ENCODE peak calls at places on chromosomes 12 and 14, in six cellular contexts. K is suprapubic skin; C is lower lobe of right lung; E is CD4-positive, alpha-beta T cell; A is adrenal gland; D is thoracic aorta. F is an unnamed sample. For H3K9me3, the result is how much of the 10 kb centered on the place peaks cover.

GRCh38 chr14:20675669-20676068 is 8.7 kb upstream of the RNASE4 start:
- DNase-seq in K (no peak), C (no peak), E (no peak), A (no peak), D (no peak), F (no peak)

GRCh38 chr12:4991801-4992200 is 51.9 kb upstream of the KCNA5 start:
- DNase-seq in K (no peak), C (no peak), E (no peak), A (no peak), D (no peak), F (no peak)

GRCh38 chr12:131040491-131040890 is 86.8 kb downstream of the ADGRD1 start:
- DNase-seq in K (no peak), C (peak), E (no peak), A (no peak), D (no peak), F (no peak)

GRCh38 chr14:39396448-39396847 is 35.8 kb downstream of the FBXO33 start:
- DNase-seq in K (no peak), C (no peak), E (no peak), A (no peak), D (no peak), F (no peak)

GRCh38 chr14:31270196-31270772 is 62.7 kb upstream of the HECTD1 start:
- DNase-seq in K (no peak), C (peak), E (no peak), A (no peak), D (no peak), F (no peak)

GRCh38 chr14:101072945-101073597 is 169.5 kb upstream of the RTL1 start:
- DNase-seq in K (peak), C (no peak), E (no peak), A (peak), D (peak), F (peak)

GRCh38 chr12:88093573-88093972 is 48.3 kb downstream of the CEP290 start:
- DNase-seq in K (no peak), C (no peak), E (no peak), A (no peak), D (no peak), F (no peak)

GRCh38 chr12:33546004-33546403 is 106.4 kb upstream of the SYT10 start:
- DNase-seq in K (no peak), C (no peak), E (no peak), A (no peak), D (no peak), F (no peak)

GRCh38 chr14:60679566-60680258 is 30.4 kb upstream of the SIX1 start:
- DNase-seq in K (no peak), C (no peak), E (no peak), A (no peak), D (no peak), F (no peak)

GRCh38 chr12:32036477-32037263 is 70.0 kb upstream of the BICD1 start:
- DNase-seq in K (peak), C (no peak), E (no peak), A (no peak), D (no peak), F (no peak)

GRCh38 chr14:76350671-76351070 is 25.3 kb upstream of the ESRRB start:
- DNase-seq in K (no peak), C (no peak), E (no peak), A (no peak), D (no peak), F (no peak)

GRCh38 chr12:124188561-124189405 is 106.1 kb upstream of the RFLNA start:
- DNase-seq in K (no peak), C (no peak), E (no peak), A (peak), D (no peak), F (no peak)

GRCh38 chr14:95440496-95440895 is 76.0 kb downstream of the SYNE3 start:
- DNase-seq in K (no peak), C (no peak), E (no peak), A (no peak), D (no peak), F (no peak)

GRCh38 chr14:22391908-22392307 is 197.1 kb downstream of the DAD1 start:
- DNase-seq in K (no peak), C (peak), E (no peak), A (peak), D (no peak), F (no peak)

GRCh38 chr12:24561882-24562760 is 386.8 kb downstream of the BCAT1 start:
- DNase-seq in K (peak), C (peak), E (no peak), A (peak), D (no peak), F (peak)

GRCh38 chr12:117583677-117584076 is 222.3 kb upstream of the NOS1 start:
- DNase-seq in K (no peak), C (no peak), E (no peak), A (no peak), D (no peak), F (no peak)

GRCh38 chr12:131872154-131873046 is 22.0 kb upstream of the ULK1 start:
- DNase-seq in K (no peak), C (no peak), E (no peak), A (peak), D (no peak), F (no peak)

GRCh38 chr14:52072266-52072780 is 3.5 kb upstream of the NID2 start:
- DNase-seq in K (no peak), C (no peak), E (no peak), A (no peak), D (no peak), F (no peak)

GRCh38 chr14:51733147-51733546 is 81.4 kb downstream of the FRMD6 start:
- DNase-seq in K (no peak), C (no peak), E (no peak), A (no peak), D (no peak), F (no peak)

GRCh38 chr12:128797119-128798118 is 26.3 kb downstream of the SLC15A4 start:
- DNase-seq in K (no peak), C (peak), E (no peak), A (no peak), D (no peak), F (no peak)

GRCh38 chr12:75892779-75893408 is 138.7 kb downstream of the PHLDA1 start:
- DNase-seq in K (no peak), C (no peak), E (no peak), A (peak), D (no peak), F (no peak)

GRCh38 chr12:53887881-53888280 is 50.8 kb upstream of the HOXC13 start:
- DNase-seq in K (no peak), C (no peak), E (no peak), A (no peak), D (no peak), F (no peak)

GRCh38 chr14:39090548-39091111 is 12.4 kb downstream of the SEC23A start:
- DNase-seq in K (no peak), C (no peak), E (no peak), A (no peak), D (no peak), F (no peak)

GRCh38 chr12:75943730-75944096 is 87.9 kb downstream of the PHLDA1 start:
- DNase-seq in K (no peak), C (no peak), E (no peak), A (no peak), D (no peak), F (no peak)

GRCh38 chr12:124774462-124775167 is 89.0 kb downstream of the SCARB1 start:
- DNase-seq in K (no peak), C (no peak), E (peak), A (peak), D (peak), F (no peak)

GRCh38 chr12:16349132-16349463 is 1.7 kb downstream of the MGST1 start:
- DNase-seq in K (no peak), C (peak), E (no peak), A (peak), D (no peak), F (peak)

GRCh38 chr14:91127411-91127810 is 13.5 kb downstream of the DGLUCY start:
- DNase-seq in K (peak), C (peak), E (no peak), A (peak), D (no peak), F (peak)

GRCh38 chr14:96584199-96584906 is 82.2 kb downstream of the PAPOLA start:
- DNase-seq in K (peak), C (no peak), E (peak), A (no peak), D (no peak), F (no peak)

GRCh38 chr12:75489613-75490210 is 9.2 kb downstream of the GLIPR1 start:
- DNase-seq in K (no peak), C (no peak), E (no peak), A (no peak), D (no peak), F (no peak)

GRCh38 chr12:49968431-49968830 is 4.3 kb upstream of the AQP6 start:
- DNase-seq in K (no peak), C (no peak), E (no peak), A (no peak), D (no peak), F (no peak)

GRCh38 chr12:101850199-101850598 is 19.4 kb upstream of the GNPTAB start:
- DNase-seq in K (no peak), C (no peak), E (no peak), A (no peak), D (no peak), F (no peak)

GRCh38 chr12:6821674-6822433 is at the start of gene GPR162:
- DNase-seq in K (no peak), C (peak), E (no peak), A (peak), D (no peak), F (peak)

GRCh38 chr12:49327368-49327767 is 4.3 kb downstream of the TROAP start:
- DNase-seq in K (peak), C (no peak), E (no peak), A (no peak), D (no peak), F (no peak)

GRCh38 chr12:37547611-37548010 is 769.0 kb upstream of the ALG10B start:
- DNase-seq in K (no peak), C (no peak), E (no peak), A (no peak), D (no peak), F (no peak)
- H3K9me3 ChIP-seq in K (under half), C (under half), E (under half), A (under half), D (under half), F (under half)

DNA sequence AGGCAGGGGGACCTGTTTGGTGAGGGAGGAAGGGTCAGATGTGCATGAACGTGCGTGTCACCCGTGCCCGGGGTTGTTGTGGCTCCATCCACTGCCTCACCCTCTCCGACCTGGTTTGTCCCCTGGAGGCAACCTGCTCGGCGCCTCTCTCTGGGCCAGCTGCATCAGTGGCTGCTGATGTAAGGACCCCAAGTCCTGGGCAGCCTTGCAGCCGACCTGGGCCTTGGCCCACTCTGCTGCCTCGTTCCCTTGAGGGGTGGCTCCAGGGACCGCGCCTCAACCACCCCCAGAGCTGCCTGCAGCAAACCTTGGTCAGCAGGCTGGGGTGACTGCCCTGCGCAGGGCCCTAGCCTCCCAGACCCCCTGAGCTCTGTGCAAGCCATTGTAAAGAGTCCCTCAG is 351.7 kb downstream of the TMEM121 start:
- DNase-seq in K (peak), C (peak), E (no peak), A (peak), D (no peak), F (peak)
- H3K9me3 ChIP-seq in K (under half), C (under half), E (under half), A (under half), D (under half), F (under half)

DNA sequence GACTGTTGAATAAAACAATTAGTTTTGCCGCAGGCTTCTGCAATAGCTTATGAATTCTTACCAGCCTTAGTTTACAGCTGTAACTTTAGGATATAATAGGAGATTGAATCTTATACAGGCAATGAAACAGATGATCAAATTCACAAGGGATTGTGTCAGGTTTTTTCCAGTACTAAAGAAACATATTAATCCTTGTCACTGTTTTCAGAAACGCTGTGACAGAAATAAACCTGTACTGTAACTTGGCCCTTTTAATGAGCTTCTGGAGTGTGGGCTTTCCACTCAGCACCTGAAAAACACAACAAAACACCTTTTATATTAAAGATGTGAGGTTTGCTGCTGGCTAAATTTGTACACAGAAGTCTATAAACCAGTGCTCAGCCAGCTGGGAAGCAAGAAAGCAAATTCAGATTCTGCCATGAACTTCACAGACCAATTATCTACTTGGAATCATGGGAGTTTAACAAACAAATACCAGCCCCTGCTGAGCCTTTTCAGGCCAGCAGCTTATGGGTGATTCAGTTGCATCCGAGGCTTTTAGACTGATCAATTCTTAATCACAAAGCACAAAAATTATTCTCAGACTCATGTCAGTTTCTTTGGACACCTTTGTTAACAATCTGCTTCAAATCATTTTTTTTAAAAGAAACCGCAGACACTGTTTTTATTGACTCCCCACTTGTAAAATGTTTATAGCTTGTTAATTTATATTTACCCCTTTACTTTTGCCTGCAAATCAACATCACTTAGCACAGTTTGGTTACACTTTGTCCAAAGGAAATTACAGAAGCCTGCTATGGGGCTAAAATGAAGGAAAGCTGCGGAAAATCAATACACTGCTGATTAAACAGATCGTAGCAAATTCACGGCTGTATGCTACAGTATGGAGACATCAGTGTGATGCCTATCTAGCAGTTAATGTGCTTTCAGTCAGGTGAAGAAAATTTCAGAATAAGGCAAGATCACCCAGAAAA is 109.6 kb downstream of the FOXG1 start:
- DNase-seq in K (no peak), C (no peak), E (no peak), A (no peak), D (no peak), F (no peak)
- H3K9me3 ChIP-seq in K (under half), C (under half), E (under half), A (under half), D (under half), F (under half)

DNA sequence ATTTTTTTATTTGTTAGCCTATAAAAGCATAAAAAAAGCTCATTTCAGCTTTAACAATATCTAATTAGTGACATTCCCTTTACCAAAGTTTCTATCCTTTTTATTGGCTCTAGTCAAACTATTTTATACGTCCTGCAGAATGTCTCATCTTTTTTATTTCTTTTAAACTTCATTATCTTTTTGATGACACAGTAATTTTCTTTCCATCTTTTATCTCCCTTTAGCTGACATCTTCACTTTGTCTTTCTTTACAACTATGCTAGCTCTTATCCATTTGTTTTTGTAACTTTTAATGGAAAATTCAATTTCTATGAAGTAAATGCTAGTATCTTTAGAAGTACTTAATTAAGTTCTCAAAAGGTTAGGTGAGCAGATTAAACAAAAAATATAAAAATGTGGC is 106.1 kb upstream of the NOVA1 start:
- DNase-seq in K (no peak), C (no peak), E (no peak), A (no peak), D (no peak), F (no peak)
- H3K9me3 ChIP-seq in K (under half), C (under half), E (under half), A (under half), D (under half), F (under half)

DNA sequence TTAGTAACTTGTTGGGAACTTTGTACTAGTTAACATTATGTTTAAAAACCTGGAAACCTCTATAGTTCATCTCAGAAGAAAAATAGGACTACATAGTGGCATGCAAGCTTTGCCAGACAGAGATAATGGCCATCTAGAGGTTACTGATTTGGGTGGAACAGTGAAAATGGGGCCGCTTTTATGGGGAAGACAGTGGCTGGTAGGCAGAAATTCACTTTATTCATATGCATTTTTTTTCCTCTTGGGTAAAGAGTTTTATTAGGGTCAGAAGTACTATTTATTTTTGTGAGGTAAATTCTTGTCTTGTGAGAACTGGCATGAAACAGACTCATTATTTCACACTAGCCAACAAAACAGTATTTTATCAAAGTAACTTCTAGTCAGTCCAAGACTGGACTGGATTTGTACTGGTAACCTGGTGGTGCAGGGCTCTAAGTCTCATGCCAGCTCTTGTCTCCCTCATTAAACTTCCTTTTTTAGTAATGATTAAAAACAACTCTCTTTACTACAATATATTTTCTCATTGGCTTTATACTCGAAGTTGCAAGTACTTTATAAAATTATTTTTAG is 345.8 kb downstream of the RAD51B start:
- DNase-seq in K (no peak), C (no peak), E (no peak), A (no peak), D (no peak), F (no peak)
- H3K9me3 ChIP-seq in K (under half), C (under half), E (under half), A (under half), D (under half), F (under half)

DNA sequence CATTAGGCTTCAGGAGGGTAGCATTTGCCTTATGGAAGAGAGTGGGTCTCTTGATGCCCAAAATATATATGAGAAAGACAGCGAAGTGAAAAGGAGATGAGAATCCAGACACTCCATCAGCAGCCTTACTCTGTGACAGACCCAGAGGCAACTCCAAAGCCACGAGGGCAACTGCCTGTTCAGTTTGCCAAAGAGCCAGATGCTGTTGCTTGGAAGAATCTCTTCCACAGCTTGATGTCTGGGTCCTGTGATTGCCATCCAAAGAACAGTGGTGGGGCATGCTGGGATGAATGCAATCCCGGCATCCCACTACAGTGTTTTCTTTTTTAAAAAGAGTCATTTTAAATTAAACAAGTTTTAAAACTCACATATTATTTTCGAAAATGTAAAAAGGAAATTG is 10.9 kb upstream of the OTX2 start:
- DNase-seq in K (no peak), C (no peak), E (no peak), A (no peak), D (no peak), F (no peak)
- H3K9me3 ChIP-seq in K (under half), C (under half), E (under half), A (under half), D (under half), F (under half)

GRCh38 chr14:106622200-106622745 is 1095.9 kb downstream of the TMEM121 start:
- DNase-seq in K (no peak), C (no peak), E (peak), A (no peak), D (no peak), F (no peak)

GRCh38 chr14:106620368-106620767 is 1094.0 kb downstream of the TMEM121 start:
- DNase-seq in K (no peak), C (no peak), E (no peak), A (no peak), D (no peak), F (no peak)

GRCh38 chr14:106625181-106625580 is 1098.8 kb downstream of the TMEM121 start:
- DNase-seq in K (no peak), C (no peak), E (no peak), A (no peak), D (no peak), F (no peak)

GRCh38 chr14:106619618-106620017 is 1093.2 kb downstream of the TMEM121 start:
- DNase-seq in K (no peak), C (no peak), E (no peak), A (no peak), D (no peak), F (no peak)
- H3K9me3 ChIP-seq in K (under half), C (under half), E (under half), A (under half), D (under half), F (under half)

DNA sequence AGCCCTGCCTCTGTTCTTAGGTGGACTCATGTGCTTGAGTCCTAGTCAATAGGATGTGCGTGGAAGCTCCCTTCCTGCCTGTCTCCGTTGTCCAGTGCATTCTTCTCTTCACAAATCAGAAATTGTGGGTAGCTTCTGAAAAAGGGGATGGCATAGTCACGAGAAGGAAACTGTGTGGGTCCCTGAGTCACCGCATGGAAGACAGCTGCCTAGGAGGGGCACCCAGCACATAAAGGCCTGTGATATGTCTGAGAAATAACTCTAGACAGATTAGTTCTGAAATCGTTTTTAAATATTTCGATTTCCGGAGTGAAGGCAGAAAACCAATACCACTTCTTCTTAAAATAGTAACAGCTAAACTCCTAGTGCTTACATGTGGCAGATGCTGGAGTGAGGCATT is 974.4 kb downstream of the BCL11B start:
- DNase-seq in K (no peak), C (no peak), E (no peak), A (no peak), D (no peak), F (no peak)
- H3K9me3 ChIP-seq in K (under half), C (under half), E (under half), A (under half), D (under half), F (under half)